ENCODE peak calls at places on chromosome 18, in nine cellular contexts. One of them, this sample, is unnamed.

GRCh38 chr18:57915848-57916596 is 112.9 kb upstream of the ATP8B1 start:
- DNase-seq in choroid plexus epithelial cell: no peak
- DNase-seq in CD8-positive, alpha-beta T cell: no peak
- DNase-seq in nephron progenitor cell: no peak
- DNase-seq in dorsolateral prefrontal cortex: peak; percentile 60
- DNase-seq in tibial nerve: no peak
- DNase-seq in endothelial cell: peak; percentile 15
- DNase-seq in cardiac muscle cell: peak; percentile 62
- DNase-seq in suprapubic skin: no peak
- DNase-seq in this sample: no peak

GRCh38 chr18:1483386-1483785 is 578.7 kb downstream of the ADCYAP1 start:
- DNase-seq in suprapubic skin: no peak
- DNase-seq in dorsolateral prefrontal cortex: no peak
- DNase-seq in tibial nerve: no peak
- DNase-seq in choroid plexus epithelial cell: no peak
- DNase-seq in nephron progenitor cell: no peak
- DNase-seq in CD8-positive, alpha-beta T cell: no peak
- DNase-seq in cardiac muscle cell: peak; percentile 32
- DNase-seq in endothelial cell: no peak
- DNase-seq in this sample: no peak

GRCh38 chr18:21100141-21100540 is 11.5 kb downstream of the ROCK1 start:
- DNase-seq in choroid plexus epithelial cell: peak; percentile 28
- DNase-seq in suprapubic skin: no peak
- DNase-seq in endothelial cell: no peak
- DNase-seq in CD8-positive, alpha-beta T cell: no peak
- DNase-seq in tibial nerve: no peak
- DNase-seq in nephron progenitor cell: no peak
- DNase-seq in dorsolateral prefrontal cortex: no peak
- DNase-seq in cardiac muscle cell: peak; percentile 56
- DNase-seq in this sample: no peak

GRCh38 chr18:39030124-39030655 is 1464.6 kb upstream of the CELF4 start:
- DNase-seq in tibial nerve: no peak
- DNase-seq in endothelial cell: no peak
- DNase-seq in choroid plexus epithelial cell: no peak
- DNase-seq in CD8-positive, alpha-beta T cell: no peak
- DNase-seq in nephron progenitor cell: no peak
- DNase-seq in suprapubic skin: no peak
- DNase-seq in cardiac muscle cell: no peak
- DNase-seq in dorsolateral prefrontal cortex: no peak
- DNase-seq in this sample: no peak

GRCh38 chr18:24514439-24514838 is 54.0 kb downstream of the HRH4 start:
- DNase-seq in endothelial cell: no peak
- DNase-seq in dorsolateral prefrontal cortex: no peak
- DNase-seq in choroid plexus epithelial cell: peak; percentile 44
- DNase-seq in tibial nerve: no peak
- DNase-seq in nephron progenitor cell: no peak
- DNase-seq in cardiac muscle cell: peak; percentile 50
- DNase-seq in CD8-positive, alpha-beta T cell: no peak
- DNase-seq in suprapubic skin: no peak
- DNase-seq in this sample: no peak

GRCh38 chr18:37563810-37564511 is 1.6 kb downstream of the CELF4 start:
- DNase-seq in choroid plexus epithelial cell: no peak
- DNase-seq in dorsolateral prefrontal cortex: no peak
- DNase-seq in endothelial cell: no peak
- DNase-seq in suprapubic skin: no peak
- DNase-seq in cardiac muscle cell: no peak
- DNase-seq in tibial nerve: no peak
- DNase-seq in nephron progenitor cell: no peak
- DNase-seq in CD8-positive, alpha-beta T cell: no peak
- DNase-seq in this sample: no peak

GRCh38 chr18:64017870-64018269 is 48.0 kb downstream of the SERPINB8 start:
- DNase-seq in CD8-positive, alpha-beta T cell: no peak
- DNase-seq in tibial nerve: no peak
- DNase-seq in dorsolateral prefrontal cortex: no peak
- DNase-seq in endothelial cell: no peak
- DNase-seq in nephron progenitor cell: no peak
- DNase-seq in choroid plexus epithelial cell: peak; percentile 61
- DNase-seq in cardiac muscle cell: peak; percentile 49
- DNase-seq in suprapubic skin: no peak
- DNase-seq in this sample: no peak

GRCh38 chr18:59520569-59520968 is 161.5 kb upstream of the LMAN1 start:
- DNase-seq in dorsolateral prefrontal cortex: no peak
- DNase-seq in endothelial cell: no peak
- DNase-seq in choroid plexus epithelial cell: no peak
- DNase-seq in tibial nerve: no peak
- DNase-seq in CD8-positive, alpha-beta T cell: no peak
- DNase-seq in suprapubic skin: no peak
- DNase-seq in cardiac muscle cell: no peak
- DNase-seq in nephron progenitor cell: no peak
- DNase-seq in this sample: no peak

GRCh38 chr18:12990128-12990485 is 1.1 kb upstream of the CEP192 start:
- DNase-seq in CD8-positive, alpha-beta T cell: no peak
- DNase-seq in dorsolateral prefrontal cortex: no peak
- DNase-seq in choroid plexus epithelial cell: peak; percentile 3
- DNase-seq in endothelial cell: no peak
- DNase-seq in suprapubic skin: no peak
- DNase-seq in nephron progenitor cell: no peak
- DNase-seq in tibial nerve: no peak
- DNase-seq in cardiac muscle cell: no peak
- DNase-seq in this sample: no peak

GRCh38 chr18:36325846-36326245 is 28.3 kb downstream of the FHOD3 start:
- DNase-seq in tibial nerve: no peak
- DNase-seq in cardiac muscle cell: no peak
- DNase-seq in CD8-positive, alpha-beta T cell: no peak
- DNase-seq in nephron progenitor cell: no peak
- DNase-seq in suprapubic skin: no peak
- DNase-seq in choroid plexus epithelial cell: no peak
- DNase-seq in dorsolateral prefrontal cortex: no peak
- DNase-seq in endothelial cell: no peak
- DNase-seq in this sample: no peak

GRCh38 chr18:63741769-63742168 is 33.4 kb upstream of the SERPINB7 start:
- DNase-seq in nephron progenitor cell: no peak
- DNase-seq in tibial nerve: no peak
- DNase-seq in suprapubic skin: no peak
- DNase-seq in dorsolateral prefrontal cortex: no peak
- DNase-seq in endothelial cell: no peak
- DNase-seq in cardiac muscle cell: peak; percentile 6
- DNase-seq in choroid plexus epithelial cell: peak; percentile 61
- DNase-seq in CD8-positive, alpha-beta T cell: no peak
- DNase-seq in this sample: no peak

GRCh38 chr18:55688066-55688465 is 100.1 kb upstream of the TCF4 start:
- DNase-seq in dorsolateral prefrontal cortex: no peak
- DNase-seq in nephron progenitor cell: no peak
- DNase-seq in CD8-positive, alpha-beta T cell: no peak
- DNase-seq in cardiac muscle cell: no peak
- DNase-seq in choroid plexus epithelial cell: no peak
- DNase-seq in endothelial cell: no peak
- DNase-seq in suprapubic skin: no peak
- DNase-seq in tibial nerve: no peak
- DNase-seq in this sample: no peak

GRCh38 chr18:55687106-55687505 is 99.1 kb upstream of the TCF4 start:
- DNase-seq in CD8-positive, alpha-beta T cell: no peak
- DNase-seq in nephron progenitor cell: no peak
- DNase-seq in choroid plexus epithelial cell: no peak
- DNase-seq in dorsolateral prefrontal cortex: no peak
- DNase-seq in tibial nerve: no peak
- DNase-seq in suprapubic skin: no peak
- DNase-seq in endothelial cell: no peak
- DNase-seq in cardiac muscle cell: no peak
- DNase-seq in this sample: no peak

DNA sequence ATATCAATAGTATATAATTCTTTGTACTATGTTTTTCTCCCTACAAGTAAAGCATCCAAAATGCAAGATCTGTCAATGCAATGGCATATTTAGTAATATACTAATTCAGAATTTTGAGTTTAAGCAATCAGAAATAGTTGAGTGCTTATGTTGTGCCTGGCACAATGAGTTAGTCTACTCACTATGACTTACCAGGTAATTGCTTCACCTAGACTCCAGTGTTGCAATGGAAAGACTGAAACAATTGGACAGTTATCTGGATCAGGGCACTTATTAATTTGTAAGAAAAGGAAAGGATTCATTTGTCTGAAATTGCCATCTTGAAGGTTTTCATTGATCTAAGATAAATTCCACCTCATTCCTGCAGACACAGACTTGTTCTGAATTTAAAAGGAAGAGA is 97.6 kb upstream of the TCF4 start:
- DNase-seq in choroid plexus epithelial cell: no peak
- DNase-seq in tibial nerve: no peak
- DNase-seq in CD8-positive, alpha-beta T cell: no peak
- DNase-seq in nephron progenitor cell: no peak
- DNase-seq in endothelial cell: no peak
- DNase-seq in suprapubic skin: no peak
- DNase-seq in cardiac muscle cell: no peak
- DNase-seq in dorsolateral prefrontal cortex: no peak
- DNase-seq in this sample: no peak
- TF ChIP-seq CTCF in choroid plexus epithelial cell: no peak
- TF ChIP-seq CTCF in tibial nerve: no peak
- TF ChIP-seq CTCF in CD8-positive, alpha-beta T cell: no peak
- TF ChIP-seq CTCF in nephron progenitor cell: no peak
- TF ChIP-seq CTCF in endothelial cell: no peak
- TF ChIP-seq CTCF in suprapubic skin: no peak
- TF ChIP-seq CTCF in cardiac muscle cell: no peak
- TF ChIP-seq CTCF in dorsolateral prefrontal cortex: no peak
- TF ChIP-seq CTCF in this sample: no peak

GRCh38 chr18:7808992-7809391 is 241.9 kb downstream of the PTPRM start:
- DNase-seq in cardiac muscle cell: no peak
- DNase-seq in endothelial cell: no peak
- DNase-seq in dorsolateral prefrontal cortex: no peak
- DNase-seq in CD8-positive, alpha-beta T cell: no peak
- DNase-seq in suprapubic skin: no peak
- DNase-seq in choroid plexus epithelial cell: no peak
- DNase-seq in nephron progenitor cell: no peak
- DNase-seq in tibial nerve: no peak
- DNase-seq in this sample: no peak
- TF ChIP-seq CTCF in cardiac muscle cell: no peak
- TF ChIP-seq CTCF in endothelial cell: no peak
- TF ChIP-seq CTCF in dorsolateral prefrontal cortex: no peak
- TF ChIP-seq CTCF in CD8-positive, alpha-beta T cell: no peak
- TF ChIP-seq CTCF in suprapubic skin: no peak
- TF ChIP-seq CTCF in choroid plexus epithelial cell: no peak
- TF ChIP-seq CTCF in nephron progenitor cell: no peak
- TF ChIP-seq CTCF in tibial nerve: no peak
- TF ChIP-seq CTCF in this sample: no peak

GRCh38 chr18:8882632-8883408 is 177.5 kb downstream of the MTCL1 start:
- DNase-seq in tibial nerve: no peak
- DNase-seq in cardiac muscle cell: no peak
- DNase-seq in nephron progenitor cell: peak; percentile 22
- DNase-seq in choroid plexus epithelial cell: no peak
- DNase-seq in endothelial cell: no peak
- DNase-seq in suprapubic skin: no peak
- DNase-seq in CD8-positive, alpha-beta T cell: no peak
- DNase-seq in dorsolateral prefrontal cortex: no peak
- DNase-seq in this sample: no peak
- TF ChIP-seq CTCF in tibial nerve: no peak
- TF ChIP-seq CTCF in cardiac muscle cell: no peak
- TF ChIP-seq CTCF in nephron progenitor cell: no peak
- TF ChIP-seq CTCF in choroid plexus epithelial cell: no peak
- TF ChIP-seq CTCF in endothelial cell: no peak
- TF ChIP-seq CTCF in suprapubic skin: no peak
- TF ChIP-seq CTCF in CD8-positive, alpha-beta T cell: no peak
- TF ChIP-seq CTCF in dorsolateral prefrontal cortex: no peak
- TF ChIP-seq CTCF in this sample: no peak

DNA sequence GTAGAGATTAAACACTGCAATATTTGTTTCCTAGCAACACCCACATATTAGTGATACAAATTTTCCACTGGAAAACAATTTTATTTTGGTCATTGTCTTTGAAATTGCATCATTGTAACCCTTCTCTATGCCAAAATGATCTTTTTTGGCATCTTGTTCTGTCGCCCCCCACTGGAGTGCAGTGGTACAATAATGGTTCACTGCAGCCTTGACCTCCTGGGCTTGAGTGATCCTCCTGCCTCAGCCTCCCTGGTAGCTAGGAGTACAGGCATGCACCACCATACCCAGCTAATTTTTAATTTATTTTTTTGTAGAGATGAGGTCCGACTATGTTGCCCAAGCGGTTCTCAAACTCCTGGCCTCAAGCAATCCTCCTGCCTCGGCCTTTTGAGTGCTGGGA is 117.4 kb downstream of the PIK3C3 start:
- DNase-seq in choroid plexus epithelial cell: no peak
- DNase-seq in CD8-positive, alpha-beta T cell: no peak
- DNase-seq in cardiac muscle cell: no peak
- DNase-seq in endothelial cell: no peak
- DNase-seq in dorsolateral prefrontal cortex: no peak
- DNase-seq in suprapubic skin: no peak
- DNase-seq in nephron progenitor cell: no peak
- DNase-seq in tibial nerve: no peak
- DNase-seq in this sample: no peak
- TF ChIP-seq CTCF in choroid plexus epithelial cell: peak; percentile 9
- TF ChIP-seq CTCF in CD8-positive, alpha-beta T cell: no peak
- TF ChIP-seq CTCF in cardiac muscle cell: peak; percentile 11
- TF ChIP-seq CTCF in endothelial cell: peak; percentile 39
- TF ChIP-seq CTCF in dorsolateral prefrontal cortex: no peak
- TF ChIP-seq CTCF in suprapubic skin: no peak
- TF ChIP-seq CTCF in nephron progenitor cell: no peak
- TF ChIP-seq CTCF in tibial nerve: no peak
- TF ChIP-seq CTCF in this sample: no peak

This sample was measured in activated B cell treated with CpG ODN at 0.5 μM for 24 hours.